ENCODE peak calls at places on chromosomes 6 and 20, in ten cellular contexts. O is NCI-H2081; P is posterior cingulate gyrus; A is CD8-positive, alpha-beta T cell; T is GM20000; V is left lobe of liver; W is DMS79 treated with DMSO at 0.1 percent for 48 hours; B is cerebellum; Q is KG1; M is AG04450. F is an unnamed sample.
A peak's percentile ranks its signal among the peaks of the same experiment; 100 is the strongest.

GRCh38 chr20:17530716-17531536 is at the start of gene BFSP1:
- DNase-seq in B (peak; percentile 80), V (peak; percentile 79), A (peak; percentile 35), M (no peak), P (peak; percentile 70), W (peak; percentile 72), Q (peak; percentile 44), O (peak; percentile 79), T (peak; percentile 60), F (peak; percentile 56)

GRCh38 chr6:91506509-91506908 is 919.6 kb upstream of the MAP3K7 start:
- DNase-seq in W (no peak), O (no peak), Q (no peak), T (no peak), M (no peak), B (no peak), V (no peak), P (no peak), A (no peak), F (no peak)

GRCh38 chr6:3379482-3380060 is 77.3 kb downstream of the SLC22A23 start:
- DNase-seq in P (no peak), V (no peak), O (peak; percentile 6), A (no peak), Q (no peak), W (no peak), M (no peak), T (no peak), B (no peak), F (no peak)

GRCh38 chr6:126040826-126041225 is 54.5 kb downstream of the TRMT11 start:
- DNase-seq in O (no peak), B (no peak), V (no peak), M (no peak), P (no peak), W (no peak), A (no peak), T (no peak), Q (peak; percentile 25), F (no peak)

GRCh38 chr6:29850011-29850553 is 22.5 kb downstream of the HLA-G start:
- DNase-seq in W (no peak), O (no peak), T (no peak), B (no peak), Q (no peak), M (no peak), A (no peak), V (no peak), P (no peak), F (peak; percentile 41)

GRCh38 chr20:55174635-55175034 is 699.2 kb downstream of the DOK5 start:
- DNase-seq in M (no peak), B (no peak), W (no peak), P (no peak), A (no peak), Q (no peak), O (no peak), V (no peak), T (no peak), F (no peak)

GRCh38 chr6:14029605-14030004 is 88.0 kb upstream of the CD83 start:
- DNase-seq in Q (no peak), T (no peak), A (no peak), O (no peak), V (no peak), W (peak; percentile 17), M (no peak), B (no peak), P (no peak), F (no peak)

GRCh38 chr6:105402981-105403935 is at the start of gene PREP:
- DNase-seq in O (peak; percentile 80), P (peak; percentile 88), A (peak; percentile 81), Q (peak; percentile 66), B (peak; percentile 81), W (peak; percentile 72), M (peak; percentile 44), T (peak; percentile 97), V (peak; percentile 90), F (peak; percentile 86)

GRCh38 chr6:143260857-143261256 is 189.6 kb downstream of the ADAT2 start:
- DNase-seq in B (no peak), W (no peak), A (no peak), V (no peak), O (no peak), P (no peak), M (peak; percentile 15), Q (no peak), T (no peak), F (no peak)

GRCh38 chr20:63772781-63773520 is 33.4 kb downstream of the SLC2A4RG start:
- DNase-seq in Q (no peak), P (no peak), A (no peak), T (no peak), M (no peak), B (no peak), O (no peak), V (no peak), W (no peak), F (no peak)

F was measured in activated naive CD4-positive, alpha-beta T cell treated with Interleukin-2 at 50 U/mL for 16 hours.